ENCODE peak calls at places on chromosomes 6 and 20, in six cellular contexts. T is neuronal stem cell, C is fibroblast of lung, N is neural progenitor cell, Q is HCT116, S is mammary epithelial cell. Z is an unnamed sample.

GRCh38 chr6:38897507-38897906 is 151.1 kb upstream of the GLP1R start:
- DNase-seq in T (no peak), C (no peak), N (no peak), Q (no peak), S (no peak), Z (no peak)

GRCh38 chr20:45791668-45792512 is at the start of the genes DNTTIP1 and WFDC3:
- DNase-seq in T (peak), C (peak), N (peak), Q (peak), S (peak), Z (peak)

GRCh38 chr6:72813807-72814596 is 192.1 kb downstream of the KCNQ5 start:
- DNase-seq in T (no peak), C (no peak), N (no peak), Q (no peak), S (no peak), Z (no peak)

GRCh38 chr6:90109141-90109540 is 187.5 kb downstream of the BACH2 start:
- DNase-seq in T (no peak), C (no peak), N (no peak), Q (no peak), S (no peak), Z (no peak)

GRCh38 chr6:148329568-148330299 is 12.9 kb upstream of the SASH1 start:
- DNase-seq in T (no peak), C (peak), N (no peak), Q (no peak), S (peak), Z (no peak)

GRCh38 chr6:159594750-159595117 is 98.3 kb downstream of the SOD2 start:
- DNase-seq in T (no peak), C (peak), N (no peak), Q (peak), S (peak), Z (no peak)

GRCh38 chr6:90413867-90414266 is 117.2 kb upstream of the BACH2 start:
- DNase-seq in T (no peak), C (peak), N (peak), Q (no peak), S (no peak), Z (no peak)

GRCh38 chr20:50260480-50261221 is 70.0 kb downstream of the CEBPB start:
- DNase-seq in T (no peak), C (no peak), N (no peak), Q (no peak), S (no peak), Z (peak)

GRCh38 chr6:109465772-109466171 is 10.2 kb upstream of the MICAL1 start:
- DNase-seq in T (no peak), C (no peak), N (no peak), Q (no peak), S (no peak), Z (no peak)

GRCh38 chr20:49413677-49414076 is 68.8 kb downstream of the KCNB1 start:
- DNase-seq in T (no peak), C (no peak), N (no peak), Q (no peak), S (no peak), Z (no peak)

GRCh38 chr6:20851795-20852194 is 317.5 kb downstream of the CDKAL1 start:
- DNase-seq in T (no peak), C (no peak), N (no peak), Q (no peak), S (no peak), Z (no peak)

GRCh38 chr6:134665029-134665723 is 284.7 kb downstream of the ALDH8A1 start:
- DNase-seq in T (no peak), C (no peak), N (no peak), Q (no peak), S (no peak), Z (no peak)
- H3K4me2 ChIP-seq in T (no peak), C (no peak), N (no peak), Q (no peak), S (no peak), Z (no peak)

GRCh38 chr20:36471885-36472642 is 69.3 kb upstream of the MYL9 start:
- DNase-seq in T (no peak), C (no peak), N (no peak), Q (no peak), S (no peak), Z (no peak)

GRCh38 chr20:36473164-36473563 is 68.2 kb upstream of the MYL9 start:
- DNase-seq in T (no peak), C (no peak), N (no peak), Q (no peak), S (no peak), Z (no peak)

GRCh38 chr20:36472656-36473071 is 68.7 kb upstream of the MYL9 start:
- DNase-seq in T (no peak), C (peak), N (peak), Q (peak), S (peak), Z (peak)

GRCh38 chr20:36477475-36477874 is 63.8 kb upstream of the MYL9 start:
- DNase-seq in T (no peak), C (no peak), N (no peak), Q (no peak), S (no peak), Z (no peak)

DNA sequence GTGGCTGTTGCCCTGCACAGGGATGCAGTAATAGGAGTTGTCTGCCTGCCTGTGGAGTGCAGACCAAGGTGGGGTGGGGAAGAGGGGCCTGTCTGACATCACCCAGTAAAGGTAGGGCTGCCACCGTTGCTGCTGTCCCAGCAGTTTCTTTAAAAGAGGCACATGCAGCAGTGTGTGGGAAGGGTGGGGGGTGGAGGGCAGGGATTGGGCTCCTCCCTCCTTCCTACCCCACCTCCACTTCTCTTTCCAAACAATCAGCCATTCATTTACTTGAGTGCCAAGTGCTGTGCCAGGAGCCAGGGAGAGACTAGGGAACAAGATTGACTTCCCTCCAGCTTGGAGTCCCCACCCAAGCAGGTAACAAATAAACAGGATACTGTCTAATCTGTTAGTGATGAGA is 66.8 kb upstream of the MYL9 start:
- DNase-seq in T (no peak), C (no peak), N (no peak), Q (no peak), S (no peak), Z (no peak)
- H3K4me3 ChIP-seq in T (no peak), C (no peak), N (no peak), Q (peak), S (no peak), Z (no peak)

GRCh38 chr20:33555755-33556154 is 65.9 kb downstream of the CBFA2T2 start:
- DNase-seq in T (no peak), C (no peak), N (no peak), Q (no peak), S (no peak), Z (no peak)
- H3K4me2 ChIP-seq in T (no peak), C (no peak), N (no peak), Q (no peak), S (no peak), Z (no peak)

GRCh38 chr6:15401120-15401519 is 155.3 kb downstream of the JARID2 start:
- DNase-seq in T (no peak), C (no peak), N (no peak), Q (no peak), S (no peak), Z (no peak)

GRCh38 chr6:15399651-15400470 is 154.0 kb downstream of the JARID2 start:
- DNase-seq in T (no peak), C (peak), N (peak), Q (no peak), S (no peak), Z (no peak)

GRCh38 chr6:15401769-15402250 is 155.9 kb downstream of the JARID2 start:
- DNase-seq in T (no peak), C (no peak), N (no peak), Q (no peak), S (no peak), Z (no peak)

GRCh38 chr6:15398657-15399287 is 152.9 kb downstream of the JARID2 start:
- DNase-seq in T (no peak), C (no peak), N (no peak), Q (no peak), S (no peak), Z (no peak)

GRCh38 chr6:15400572-15401004 is 154.7 kb downstream of the JARID2 start:
- DNase-seq in T (no peak), C (no peak), N (peak), Q (no peak), S (no peak), Z (no peak)
- H3K4me3 ChIP-seq in T (peak), C (no peak), N (peak), Q (no peak), S (no peak), Z (no peak)

GRCh38 chr20:57027752-57028151 is 238.7 kb downstream of the BMP7 start:
- DNase-seq in T (no peak), C (no peak), N (no peak), Q (no peak), S (no peak), Z (no peak)

GRCh38 chr20:57032847-57033246 is 233.6 kb downstream of the BMP7 start:
- DNase-seq in T (no peak), C (no peak), N (no peak), Q (no peak), S (no peak), Z (no peak)

GRCh38 chr20:57033994-57034393 is 232.4 kb downstream of the BMP7 start:
- DNase-seq in T (no peak), C (peak), N (no peak), Q (no peak), S (no peak), Z (no peak)

GRCh38 chr20:57030611-57031600 is 235.5 kb downstream of the BMP7 start:
- DNase-seq in T (no peak), C (peak), N (no peak), Q (no peak), S (no peak), Z (peak)

GRCh38 chr20:57031867-57032355 is 234.5 kb downstream of the BMP7 start:
- DNase-seq in T (no peak), C (peak), N (no peak), Q (no peak), S (no peak), Z (no peak)
- H3K4me2 ChIP-seq in T (no peak), C (no peak), N (no peak), Q (no peak), S (no peak), Z (peak)

DNA sequence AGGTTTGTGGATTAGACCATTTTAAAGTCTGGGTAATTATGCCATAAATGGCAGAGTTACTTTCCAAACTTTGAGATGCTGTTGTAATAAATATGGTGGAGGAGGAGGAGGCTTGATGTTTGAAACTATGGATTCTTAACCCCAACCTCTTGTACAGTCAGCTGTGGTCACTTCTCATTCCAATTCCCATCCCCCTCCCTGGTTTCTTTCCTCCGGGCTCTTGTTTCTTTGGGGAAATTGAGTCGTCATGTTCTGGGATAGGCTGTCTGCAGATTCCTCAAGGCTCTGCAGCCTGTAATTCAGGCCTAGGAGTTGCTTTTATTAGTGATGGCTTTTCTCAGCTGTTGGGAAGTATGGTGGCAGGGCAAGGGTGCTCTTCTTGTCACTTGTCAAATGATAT is 2.5 kb downstream of the PTK7 start:
- DNase-seq in T (no peak), C (peak), N (no peak), Q (no peak), S (no peak), Z (no peak)
- H3K4me3 ChIP-seq in T (no peak), C (no peak), N (no peak), Q (no peak), S (no peak), Z (no peak)

GRCh38 chr20:62899633-62900051 is 26.7 kb downstream of the DIDO1 start:
- DNase-seq in T (no peak), C (no peak), N (peak), Q (no peak), S (no peak), Z (no peak)

GRCh38 chr20:62900692-62901584 is 25.4 kb downstream of the DIDO1 start:
- DNase-seq in T (no peak), C (peak), N (peak), Q (no peak), S (peak), Z (peak)

GRCh38 chr20:62901891-62902290 is 24.4 kb downstream of the DIDO1 start:
- DNase-seq in T (no peak), C (no peak), N (no peak), Q (no peak), S (no peak), Z (no peak)

GRCh38 chr20:62898970-62899632 is 27.2 kb downstream of the DIDO1 start:
- DNase-seq in T (no peak), C (no peak), N (no peak), Q (no peak), S (no peak), Z (no peak)

GRCh38 chr20:62900052-62900691 is 26.1 kb downstream of the DIDO1 start:
- DNase-seq in T (peak), C (peak), N (peak), Q (peak), S (peak), Z (peak)
- H3K4me2 ChIP-seq in T (peak), C (no peak), N (peak), Q (peak), S (no peak), Z (no peak)

DNA sequence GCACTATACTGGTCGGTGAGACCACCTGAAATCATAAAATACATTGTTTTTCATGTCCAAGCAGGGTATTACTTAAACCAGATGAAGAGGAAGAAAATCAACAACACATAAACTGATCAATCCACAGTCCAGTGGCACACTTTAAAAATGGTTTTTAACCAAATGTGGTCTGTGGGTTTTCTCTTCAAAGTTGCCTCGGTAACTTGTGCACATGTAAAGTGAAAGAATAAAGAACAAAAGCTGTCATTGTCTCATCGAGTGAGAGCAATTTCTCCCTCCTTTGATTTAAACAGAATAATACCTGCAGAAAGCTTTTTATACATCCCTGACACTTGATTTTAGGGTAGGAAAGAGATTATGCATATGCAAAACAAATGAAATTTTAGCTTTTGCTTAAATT is 3.7 kb downstream of the FLRT3 start:
- DNase-seq in T (no peak), C (no peak), N (no peak), Q (no peak), S (no peak), Z (no peak)
- H3K4me3 ChIP-seq in T (peak), C (peak), N (peak), Q (no peak), S (peak), Z (no peak)

Z was measured in PC-9.